ENCODE peak calls at places on chromosome 1, in seven cellular contexts. One of them, this sample, is unnamed.

GRCh38 chr1:238898856-238899255 is 487.5 kb upstream of the CHRM3 start:
- DNase-seq in trophoblast cell: no peak
- DNase-seq in pancreas: no peak
- DNase-seq in activated CD4-positive, alpha-beta T cell treated with anti-CD3 and anti-CD28 coated beads for 4 hours: no peak
- DNase-seq in GOT3: no peak
- DNase-seq in posterior cingulate gyrus: no peak
- DNase-seq in HAP-1: no peak
- DNase-seq in this sample: no peak

GRCh38 chr1:116834605-116835004 is 75.1 kb upstream of the PTGFRN start:
- DNase-seq in trophoblast cell: no peak
- DNase-seq in pancreas: no peak
- DNase-seq in activated CD4-positive, alpha-beta T cell treated with anti-CD3 and anti-CD28 coated beads for 4 hours: no peak
- DNase-seq in GOT3: no peak
- DNase-seq in posterior cingulate gyrus: no peak
- DNase-seq in HAP-1: no peak
- DNase-seq in this sample: no peak

GRCh38 chr1:163589735-163590134 is 268.0 kb downstream of the NUF2 start:
- DNase-seq in trophoblast cell: no peak
- DNase-seq in pancreas: no peak
- DNase-seq in activated CD4-positive, alpha-beta T cell treated with anti-CD3 and anti-CD28 coated beads for 4 hours: no peak
- DNase-seq in GOT3: no peak
- DNase-seq in posterior cingulate gyrus: no peak
- DNase-seq in HAP-1: no peak
- DNase-seq in this sample: no peak

GRCh38 chr1:23369335-23370013 is at the start of gene ZNF436:
- DNase-seq in trophoblast cell: peak; percentile 61
- DNase-seq in pancreas: peak; percentile 65
- DNase-seq in activated CD4-positive, alpha-beta T cell treated with anti-CD3 and anti-CD28 coated beads for 4 hours: peak; percentile 22
- DNase-seq in GOT3: no peak
- DNase-seq in posterior cingulate gyrus: peak; percentile 63
- DNase-seq in HAP-1: peak; percentile 99
- DNase-seq in this sample: peak; percentile 54

GRCh38 chr1:25431495-25432363 is 1.0 kb downstream of the MACO1 start:
- DNase-seq in trophoblast cell: peak; percentile 7
- DNase-seq in pancreas: peak; percentile 30
- DNase-seq in activated CD4-positive, alpha-beta T cell treated with anti-CD3 and anti-CD28 coated beads for 4 hours: peak; percentile 1
- DNase-seq in GOT3: no peak
- DNase-seq in posterior cingulate gyrus: no peak
- DNase-seq in HAP-1: no peak
- DNase-seq in this sample: no peak

GRCh38 chr1:218347713-218348627 is 2.8 kb downstream of the TGFB2 start:
- DNase-seq in trophoblast cell: peak; percentile 59
- DNase-seq in pancreas: no peak
- DNase-seq in activated CD4-positive, alpha-beta T cell treated with anti-CD3 and anti-CD28 coated beads for 4 hours: no peak
- DNase-seq in GOT3: no peak
- DNase-seq in posterior cingulate gyrus: no peak
- DNase-seq in HAP-1: peak; percentile 72
- DNase-seq in this sample: no peak

GRCh38 chr1:185654199-185654951 is 79.8 kb upstream of the HMCN1 start:
- DNase-seq in trophoblast cell: peak; percentile 87
- DNase-seq in pancreas: no peak
- DNase-seq in activated CD4-positive, alpha-beta T cell treated with anti-CD3 and anti-CD28 coated beads for 4 hours: no peak
- DNase-seq in GOT3: no peak
- DNase-seq in posterior cingulate gyrus: no peak
- DNase-seq in HAP-1: no peak
- DNase-seq in this sample: no peak

GRCh38 chr1:119659628-119660027 is 11.6 kb upstream of the ZNF697 start:
- DNase-seq in trophoblast cell: no peak
- DNase-seq in pancreas: no peak
- DNase-seq in activated CD4-positive, alpha-beta T cell treated with anti-CD3 and anti-CD28 coated beads for 4 hours: no peak
- DNase-seq in GOT3: no peak
- DNase-seq in posterior cingulate gyrus: no peak
- DNase-seq in HAP-1: no peak
- DNase-seq in this sample: no peak

GRCh38 chr1:154557939-154558609 is 388 bp downstream of the UBE2Q1 start:
- DNase-seq in trophoblast cell: peak; percentile 64
- DNase-seq in pancreas: peak; percentile 50
- DNase-seq in activated CD4-positive, alpha-beta T cell treated with anti-CD3 and anti-CD28 coated beads for 4 hours: peak; percentile 14
- DNase-seq in GOT3: no peak
- DNase-seq in posterior cingulate gyrus: peak; percentile 29
- DNase-seq in HAP-1: peak; percentile 42
- DNase-seq in this sample: no peak

GRCh38 chr1:6909857-6910256 is 124.6 kb downstream of the CAMTA1 start:
- DNase-seq in trophoblast cell: no peak
- DNase-seq in pancreas: no peak
- DNase-seq in activated CD4-positive, alpha-beta T cell treated with anti-CD3 and anti-CD28 coated beads for 4 hours: no peak
- DNase-seq in GOT3: no peak
- DNase-seq in posterior cingulate gyrus: no peak
- DNase-seq in HAP-1: no peak
- DNase-seq in this sample: no peak

GRCh38 chr1:112264553-112264952 is 131.5 kb upstream of the CTTNBP2NL start:
- DNase-seq in trophoblast cell: no peak
- DNase-seq in pancreas: no peak
- DNase-seq in activated CD4-positive, alpha-beta T cell treated with anti-CD3 and anti-CD28 coated beads for 4 hours: no peak
- DNase-seq in GOT3: no peak
- DNase-seq in posterior cingulate gyrus: no peak
- DNase-seq in HAP-1: no peak
- DNase-seq in this sample: no peak

GRCh38 chr1:234433563-234434285 is 45.3 kb downstream of the TARBP1 start:
- DNase-seq in trophoblast cell: no peak
- DNase-seq in pancreas: no peak
- DNase-seq in activated CD4-positive, alpha-beta T cell treated with anti-CD3 and anti-CD28 coated beads for 4 hours: no peak
- DNase-seq in GOT3: no peak
- DNase-seq in posterior cingulate gyrus: no peak
- DNase-seq in HAP-1: no peak
- DNase-seq in this sample: no peak

GRCh38 chr1:206025283-206025820 is 1.7 kb upstream of the CTSE start:
- DNase-seq in trophoblast cell: no peak
- DNase-seq in pancreas: no peak
- DNase-seq in activated CD4-positive, alpha-beta T cell treated with anti-CD3 and anti-CD28 coated beads for 4 hours: no peak
- DNase-seq in GOT3: no peak
- DNase-seq in posterior cingulate gyrus: no peak
- DNase-seq in HAP-1: no peak
- DNase-seq in this sample: no peak

GRCh38 chr1:100463809-100464424 is 74.0 kb upstream of the GPR88 start:
- DNase-seq in trophoblast cell: peak; percentile 68
- DNase-seq in pancreas: no peak
- DNase-seq in activated CD4-positive, alpha-beta T cell treated with anti-CD3 and anti-CD28 coated beads for 4 hours: peak; percentile 39
- DNase-seq in GOT3: no peak
- DNase-seq in posterior cingulate gyrus: peak; percentile 53
- DNase-seq in HAP-1: peak; percentile 82
- DNase-seq in this sample: peak; percentile 70

GRCh38 chr1:14955402-14955801 is 198.1 kb upstream of the TMEM51 start:
- DNase-seq in trophoblast cell: no peak
- DNase-seq in pancreas: peak; percentile 85
- DNase-seq in activated CD4-positive, alpha-beta T cell treated with anti-CD3 and anti-CD28 coated beads for 4 hours: no peak
- DNase-seq in GOT3: no peak
- DNase-seq in posterior cingulate gyrus: no peak
- DNase-seq in HAP-1: no peak
- DNase-seq in this sample: no peak

GRCh38 chr1:227072991-227073390 is 132.9 kb downstream of the COQ8A start:
- DNase-seq in trophoblast cell: no peak
- DNase-seq in pancreas: no peak
- DNase-seq in activated CD4-positive, alpha-beta T cell treated with anti-CD3 and anti-CD28 coated beads for 4 hours: no peak
- DNase-seq in GOT3: no peak
- DNase-seq in posterior cingulate gyrus: no peak
- DNase-seq in HAP-1: no peak
- DNase-seq in this sample: no peak

GRCh38 chr1:9985001-9985400 is 12.0 kb upstream of the RBP7 start:
- DNase-seq in trophoblast cell: no peak
- DNase-seq in pancreas: no peak
- DNase-seq in activated CD4-positive, alpha-beta T cell treated with anti-CD3 and anti-CD28 coated beads for 4 hours: no peak
- DNase-seq in GOT3: no peak
- DNase-seq in posterior cingulate gyrus: no peak
- DNase-seq in HAP-1: no peak
- DNase-seq in this sample: no peak

GRCh38 chr1:248810727-248811513 is 14.8 kb downstream of the SH3BP5L start:
- DNase-seq in trophoblast cell: no peak
- DNase-seq in pancreas: no peak
- DNase-seq in activated CD4-positive, alpha-beta T cell treated with anti-CD3 and anti-CD28 coated beads for 4 hours: no peak
- DNase-seq in GOT3: no peak
- DNase-seq in posterior cingulate gyrus: no peak
- DNase-seq in HAP-1: no peak
- DNase-seq in this sample: no peak

GRCh38 chr1:22452401-22452963 is 831 bp downstream of the ZBTB40 start:
- DNase-seq in trophoblast cell: peak; percentile 50
- DNase-seq in pancreas: no peak
- DNase-seq in activated CD4-positive, alpha-beta T cell treated with anti-CD3 and anti-CD28 coated beads for 4 hours: no peak
- DNase-seq in GOT3: no peak
- DNase-seq in posterior cingulate gyrus: no peak
- DNase-seq in HAP-1: no peak
- DNase-seq in this sample: no peak

GRCh38 chr1:81682490-81682889 is 118.2 kb upstream of the ADGRL2 start:
- DNase-seq in trophoblast cell: peak; percentile 28
- DNase-seq in pancreas: no peak
- DNase-seq in activated CD4-positive, alpha-beta T cell treated with anti-CD3 and anti-CD28 coated beads for 4 hours: no peak
- DNase-seq in GOT3: no peak
- DNase-seq in posterior cingulate gyrus: no peak
- DNase-seq in HAP-1: peak; percentile 72
- DNase-seq in this sample: no peak

GRCh38 chr1:42240964-42241755 is 76.6 kb upstream of the GUCA2A start:
- DNase-seq in trophoblast cell: no peak
- DNase-seq in pancreas: no peak
- DNase-seq in activated CD4-positive, alpha-beta T cell treated with anti-CD3 and anti-CD28 coated beads for 4 hours: no peak
- DNase-seq in GOT3: no peak
- DNase-seq in posterior cingulate gyrus: no peak
- DNase-seq in HAP-1: no peak
- DNase-seq in this sample: peak; percentile 14

GRCh38 chr1:179017383-179018326 is 8.0 kb upstream of the FAM20B start:
- DNase-seq in trophoblast cell: peak; percentile 42
- DNase-seq in pancreas: no peak
- DNase-seq in activated CD4-positive, alpha-beta T cell treated with anti-CD3 and anti-CD28 coated beads for 4 hours: no peak
- DNase-seq in GOT3: no peak
- DNase-seq in posterior cingulate gyrus: no peak
- DNase-seq in HAP-1: no peak
- DNase-seq in this sample: peak; percentile 40

GRCh38 chr1:185679220-185679619 is 55.0 kb upstream of the HMCN1 start:
- DNase-seq in trophoblast cell: no peak
- DNase-seq in pancreas: no peak
- DNase-seq in activated CD4-positive, alpha-beta T cell treated with anti-CD3 and anti-CD28 coated beads for 4 hours: no peak
- DNase-seq in GOT3: no peak
- DNase-seq in posterior cingulate gyrus: no peak
- DNase-seq in HAP-1: no peak
- DNase-seq in this sample: no peak

GRCh38 chr1:211951856-211952255 is 83.5 kb downstream of the INTS7 start:
- DNase-seq in trophoblast cell: peak; percentile 25
- DNase-seq in pancreas: no peak
- DNase-seq in activated CD4-positive, alpha-beta T cell treated with anti-CD3 and anti-CD28 coated beads for 4 hours: no peak
- DNase-seq in GOT3: no peak
- DNase-seq in posterior cingulate gyrus: no peak
- DNase-seq in HAP-1: no peak
- DNase-seq in this sample: no peak

GRCh38 chr1:22341791-22342605 is 109.7 kb upstream of the ZBTB40 start:
- DNase-seq in trophoblast cell: peak; percentile 46
- DNase-seq in pancreas: peak; percentile 45
- DNase-seq in activated CD4-positive, alpha-beta T cell treated with anti-CD3 and anti-CD28 coated beads for 4 hours: no peak
- DNase-seq in GOT3: no peak
- DNase-seq in posterior cingulate gyrus: peak; percentile 12
- DNase-seq in HAP-1: peak; percentile 31
- DNase-seq in this sample: no peak

GRCh38 chr1:245074232-245074747 is 80.5 kb upstream of the KIF26B start:
- DNase-seq in trophoblast cell: no peak
- DNase-seq in pancreas: no peak
- DNase-seq in activated CD4-positive, alpha-beta T cell treated with anti-CD3 and anti-CD28 coated beads for 4 hours: no peak
- DNase-seq in GOT3: no peak
- DNase-seq in posterior cingulate gyrus: no peak
- DNase-seq in HAP-1: peak; percentile 39
- DNase-seq in this sample: no peak

GRCh38 chr1:241842565-241842964 is 5.4 kb upstream of the EXO1 start:
- DNase-seq in trophoblast cell: peak; percentile 78
- DNase-seq in pancreas: no peak
- DNase-seq in activated CD4-positive, alpha-beta T cell treated with anti-CD3 and anti-CD28 coated beads for 4 hours: no peak
- DNase-seq in GOT3: no peak
- DNase-seq in posterior cingulate gyrus: no peak
- DNase-seq in HAP-1: no peak
- DNase-seq in this sample: no peak

GRCh38 chr1:53525595-53525994 is 66.4 kb downstream of the DMRTB1 start:
- DNase-seq in trophoblast cell: no peak
- DNase-seq in pancreas: no peak
- DNase-seq in activated CD4-positive, alpha-beta T cell treated with anti-CD3 and anti-CD28 coated beads for 4 hours: no peak
- DNase-seq in GOT3: no peak
- DNase-seq in posterior cingulate gyrus: no peak
- DNase-seq in HAP-1: peak; percentile 33
- DNase-seq in this sample: no peak

GRCh38 chr1:32886012-32886827 is at the start of gene HPCA:
- DNase-seq in trophoblast cell: peak; percentile 68
- DNase-seq in pancreas: peak; percentile 52
- DNase-seq in activated CD4-positive, alpha-beta T cell treated with anti-CD3 and anti-CD28 coated beads for 4 hours: no peak
- DNase-seq in GOT3: no peak
- DNase-seq in posterior cingulate gyrus: no peak
- DNase-seq in HAP-1: peak; percentile 89
- DNase-seq in this sample: peak; percentile 86

GRCh38 chr1:174712541-174712940 is 264.8 kb downstream of the GPR52 start:
- DNase-seq in trophoblast cell: no peak
- DNase-seq in pancreas: no peak
- DNase-seq in activated CD4-positive, alpha-beta T cell treated with anti-CD3 and anti-CD28 coated beads for 4 hours: no peak
- DNase-seq in GOT3: no peak
- DNase-seq in posterior cingulate gyrus: no peak
- DNase-seq in HAP-1: no peak
- DNase-seq in this sample: no peak

GRCh38 chr1:1053682-1054081 is 20.4 kb downstream of the RNF223 start:
- DNase-seq in trophoblast cell: no peak
- DNase-seq in pancreas: no peak
- DNase-seq in activated CD4-positive, alpha-beta T cell treated with anti-CD3 and anti-CD28 coated beads for 4 hours: no peak
- DNase-seq in GOT3: no peak
- DNase-seq in posterior cingulate gyrus: no peak
- DNase-seq in HAP-1: no peak
- DNase-seq in this sample: no peak

GRCh38 chr1:239951518-239952130 is 140.1 kb upstream of the FMN2 start:
- DNase-seq in trophoblast cell: peak; percentile 84
- DNase-seq in pancreas: peak; percentile 45
- DNase-seq in activated CD4-positive, alpha-beta T cell treated with anti-CD3 and anti-CD28 coated beads for 4 hours: peak; percentile 41
- DNase-seq in GOT3: no peak
- DNase-seq in posterior cingulate gyrus: peak; percentile 73
- DNase-seq in HAP-1: peak; percentile 83
- DNase-seq in this sample: peak; percentile 73

GRCh38 chr1:14189381-14189780 is 409.1 kb upstream of the KAZN start:
- DNase-seq in trophoblast cell: peak; percentile 64
- DNase-seq in pancreas: no peak
- DNase-seq in activated CD4-positive, alpha-beta T cell treated with anti-CD3 and anti-CD28 coated beads for 4 hours: no peak
- DNase-seq in GOT3: no peak
- DNase-seq in posterior cingulate gyrus: no peak
- DNase-seq in HAP-1: no peak
- DNase-seq in this sample: no peak

This sample was measured in D341Med.